ENCODE peak calls at places on chromosomes 6 and 20, in five cellular contexts. Z is right atrium auricular region; Q is CD4-positive, alpha-beta memory T cell; C is PC-3; D is fibroblast of lung. I is an unnamed sample. For H3K36me3, the result is how much of the 10 kb centered on the place peaks cover.

GRCh38 chr6:36347635-36348034 is 10.9 kb upstream of the BNIP5 start:
- DNase-seq in C (no peak), Q (no peak), Z (no peak), D (peak), I (no peak)

GRCh38 chr6:104955491-104955890 is 1.4 kb upstream of the LIN28B start:
- DNase-seq in Q (no peak), C (no peak), Z (no peak), D (no peak), I (no peak)

GRCh38 chr20:44187763-44188709 is 1.0 kb upstream of the JPH2 start:
- DNase-seq in C (peak), Z (peak), D (peak), Q (no peak), I (no peak)

GRCh38 chr20:16691381-16691780 is 38.4 kb upstream of the SNRPB2 start:
- DNase-seq in D (no peak), C (no peak), Z (no peak), Q (no peak), I (no peak)

GRCh38 chr6:87907521-87907920 is 140.1 kb upstream of the SPACA1 start:
- DNase-seq in Q (peak), D (peak), Z (no peak), C (no peak), I (peak)

GRCh38 chr6:20474756-20475542 is 59.3 kb upstream of the CDKAL1 start:
- DNase-seq in C (no peak), Z (no peak), D (no peak), Q (no peak), I (no peak)

GRCh38 chr6:41497994-41498393 is 48.2 kb upstream of the FOXP4 start:
- DNase-seq in Z (no peak), Q (no peak), D (peak), C (peak), I (no peak)

GRCh38 chr6:137926207-137926731 is 59.2 kb downstream of the TNFAIP3 start:
- DNase-seq in C (peak), Q (no peak), D (peak), Z (no peak), I (peak)

GRCh38 chr6:15184441-15184861 is 61.4 kb upstream of the JARID2 start:
- DNase-seq in Q (peak), C (no peak), Z (no peak), D (no peak), I (no peak)

GRCh38 chr6:22807818-22808217 is 238.5 kb downstream of the HDGFL1 start:
- DNase-seq in C (no peak), Q (no peak), Z (no peak), D (no peak), I (no peak)

GRCh38 chr20:47663354-47664067 is 121.8 kb downstream of the SULF2 start:
- DNase-seq in Z (peak), D (peak), Q (peak), C (peak), I (peak)

GRCh38 chr6:148144917-148145521 is 197.6 kb upstream of the SASH1 start:
- DNase-seq in Z (peak), C (peak), D (peak), Q (peak), I (peak)

GRCh38 chr6:142551145-142551811 is 249.5 kb downstream of the ADGRG6 start:
- DNase-seq in C (peak), Z (no peak), D (peak), Q (peak), I (no peak)

GRCh38 chr20:58344741-58345140 is 35.2 kb downstream of the RAB22A start:
- DNase-seq in Q (no peak), D (peak), C (peak), Z (no peak), I (no peak)

GRCh38 chr6:98823845-98824162 is 10.6 kb upstream of the POU3F2 start:
- DNase-seq in C (no peak), Q (no peak), D (peak), Z (no peak), I (no peak)

GRCh38 chr6:17632929-17633328 is 32.8 kb downstream of the FAM8A1 start:
- DNase-seq in Q (no peak), C (no peak), D (no peak), Z (no peak), I (no peak)
- H3K36me3 ChIP-seq in Q (half or more), C (half or more), D (under half), Z (under half), I (under half)

DNA sequence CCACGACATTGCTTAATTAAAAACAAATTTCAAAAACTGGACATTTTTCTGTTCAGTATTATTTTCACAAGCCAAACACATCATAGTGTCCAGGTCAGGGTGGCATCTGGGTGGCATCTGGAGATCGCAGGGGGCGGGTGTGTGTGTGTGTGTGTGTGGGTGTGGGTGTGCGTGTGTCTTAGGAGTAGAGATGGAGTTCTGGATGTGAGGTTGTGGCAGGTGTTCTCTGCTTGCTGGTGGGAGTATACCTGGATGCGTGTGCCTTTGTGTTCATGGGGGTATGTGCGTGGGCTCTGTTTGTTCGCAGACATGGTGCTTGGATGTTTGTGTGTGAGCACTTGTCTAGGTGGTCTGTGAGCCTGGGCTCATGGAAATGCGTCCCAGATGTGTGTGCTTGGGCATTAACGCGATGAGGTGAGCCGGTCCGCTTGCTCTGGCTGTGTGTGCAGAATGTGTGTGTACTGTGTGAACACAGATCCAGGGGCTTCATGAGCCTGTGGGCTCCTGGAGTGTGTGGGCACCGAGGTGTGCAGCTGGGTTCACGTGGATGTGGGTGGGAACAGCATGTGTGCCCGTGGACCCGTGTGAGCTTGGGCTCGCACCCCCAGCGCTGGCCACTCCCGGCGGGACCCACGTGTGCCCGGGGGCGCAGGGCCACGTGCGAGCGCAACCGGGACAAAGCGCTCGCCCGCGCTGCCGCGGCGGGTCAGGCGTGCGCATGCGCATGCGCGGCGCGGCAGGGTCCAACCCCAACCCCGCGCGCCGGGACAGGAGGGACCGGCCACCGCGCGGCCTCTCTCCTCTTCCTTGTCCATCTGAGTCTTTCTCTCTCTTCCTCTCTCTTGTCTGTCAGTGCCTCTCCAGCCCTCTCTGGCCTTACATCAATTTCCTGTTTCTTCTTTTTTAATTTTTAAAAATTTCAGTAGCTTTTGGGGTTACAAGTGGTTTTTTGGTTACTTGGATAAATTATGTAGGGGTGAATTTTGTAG is 60.4 kb downstream of the SRC start:
- DNase-seq in C (peak), Q (no peak), D (peak), Z (no peak), I (peak)
- H3K4me3 ChIP-seq in C (peak), Q (no peak), D (peak), Z (peak), I (peak)

GRCh38 chr6:158770533-158770932 is 48.6 kb downstream of the EZR start:
- DNase-seq in Q (no peak), Z (peak), C (no peak), D (peak), I (no peak)

GRCh38 chr6:158769696-158770446 is 49.3 kb downstream of the EZR start:
- DNase-seq in Q (no peak), Z (peak), D (peak), C (no peak), I (no peak)

GRCh38 chr6:158771399-158772158 is 47.6 kb downstream of the EZR start:
- DNase-seq in D (no peak), Q (no peak), C (no peak), Z (no peak), I (no peak)

GRCh38 chr6:158772172-158772571 is 47.0 kb downstream of the EZR start:
- DNase-seq in D (no peak), Z (no peak), Q (no peak), C (no peak), I (no peak)

GRCh38 chr6:158770948-158771347 is 48.2 kb downstream of the EZR start:
- DNase-seq in D (peak), Z (no peak), C (no peak), Q (no peak), I (no peak)
- H3K36me3 ChIP-seq in D (under half), Z (half or more), C (half or more), Q (half or more), I (under half)

DNA sequence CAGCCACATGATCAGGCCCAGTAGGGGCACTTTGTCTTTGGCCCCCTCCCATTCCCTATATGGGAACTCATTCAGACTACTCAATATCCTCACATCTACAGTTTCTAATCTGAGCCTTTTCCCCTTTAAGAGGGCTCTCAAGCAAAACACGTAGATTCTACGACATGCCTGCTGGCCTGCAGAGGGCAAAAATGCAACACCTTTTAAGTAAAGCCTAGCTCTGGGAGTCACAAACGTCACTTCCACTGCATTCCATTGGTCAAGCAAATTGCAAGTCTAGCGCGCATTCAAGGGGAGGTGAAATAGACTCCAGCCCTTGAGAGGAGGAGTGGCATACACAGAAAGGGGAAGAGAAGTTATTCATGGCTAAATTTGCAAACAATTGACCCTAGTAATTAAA is 70.6 kb downstream of the CDC40 start:
- DNase-seq in Q (no peak), D (no peak), Z (no peak), C (no peak), I (no peak)
- H3K4me3 ChIP-seq in Q (no peak), D (no peak), Z (no peak), C (no peak), I (no peak)

GRCh38 chr20:34997774-34998173 is 42.1 kb downstream of the MYH7B start:
- DNase-seq in D (no peak), Q (no peak), Z (no peak), C (no peak), I (no peak)

GRCh38 chr20:35000311-35000921 is 44.7 kb downstream of the MYH7B start:
- DNase-seq in Q (no peak), Z (no peak), D (no peak), C (no peak), I (no peak)

GRCh38 chr20:34999782-35000181 is 44.1 kb downstream of the MYH7B start:
- DNase-seq in Q (no peak), D (no peak), Z (no peak), C (no peak), I (no peak)

GRCh38 chr20:34998331-34998950 is 42.8 kb downstream of the MYH7B start:
- DNase-seq in Z (no peak), Q (no peak), C (no peak), D (no peak), I (no peak)

GRCh38 chr20:34999021-34999451 is 43.4 kb downstream of the MYH7B start:
- DNase-seq in D (no peak), Z (no peak), C (no peak), Q (no peak), I (no peak)
- H3K36me3 ChIP-seq in D (under half), Z (half or more), C (under half), Q (under half), I (under half)

GRCh38 chr6:21597243-21597682 is 3.7 kb downstream of the SOX4 start:
- DNase-seq in Q (no peak), Z (no peak), C (no peak), D (no peak), I (no peak)

GRCh38 chr6:21599074-21599639 is 5.6 kb downstream of the SOX4 start:
- DNase-seq in Q (no peak), Z (no peak), C (no peak), D (no peak), I (no peak)

GRCh38 chr6:21597706-21598273 is 4.2 kb downstream of the SOX4 start:
- DNase-seq in D (no peak), Q (no peak), C (peak), Z (no peak), I (no peak)

GRCh38 chr6:21596379-21597242 is 3.1 kb downstream of the SOX4 start:
- DNase-seq in D (peak), C (peak), Z (peak), Q (peak), I (peak)

DNA sequence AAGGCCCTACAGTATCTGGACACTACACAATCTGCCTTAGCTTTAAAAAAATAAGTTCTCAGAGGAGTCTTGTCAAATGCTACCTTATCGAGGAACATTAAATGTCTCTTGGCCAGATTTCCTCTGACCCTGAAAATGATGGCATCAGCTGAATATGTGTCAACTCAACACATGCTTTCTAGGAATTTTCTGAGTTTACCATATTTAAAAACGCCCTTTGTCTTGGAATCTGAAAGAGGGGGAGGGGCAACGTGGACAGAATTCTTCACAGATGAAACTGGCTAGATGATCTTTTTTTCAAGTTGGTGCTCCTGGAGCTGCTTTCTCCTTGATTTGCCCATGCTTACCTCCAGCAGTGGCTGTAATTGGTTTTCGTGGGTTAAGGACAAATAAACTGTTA is 5.1 kb downstream of the SOX4 start:
- DNase-seq in Q (no peak), C (peak), Z (no peak), D (peak), I (no peak)
- H3K4me3 ChIP-seq in Q (no peak), C (peak), Z (no peak), D (peak), I (no peak)

DNA sequence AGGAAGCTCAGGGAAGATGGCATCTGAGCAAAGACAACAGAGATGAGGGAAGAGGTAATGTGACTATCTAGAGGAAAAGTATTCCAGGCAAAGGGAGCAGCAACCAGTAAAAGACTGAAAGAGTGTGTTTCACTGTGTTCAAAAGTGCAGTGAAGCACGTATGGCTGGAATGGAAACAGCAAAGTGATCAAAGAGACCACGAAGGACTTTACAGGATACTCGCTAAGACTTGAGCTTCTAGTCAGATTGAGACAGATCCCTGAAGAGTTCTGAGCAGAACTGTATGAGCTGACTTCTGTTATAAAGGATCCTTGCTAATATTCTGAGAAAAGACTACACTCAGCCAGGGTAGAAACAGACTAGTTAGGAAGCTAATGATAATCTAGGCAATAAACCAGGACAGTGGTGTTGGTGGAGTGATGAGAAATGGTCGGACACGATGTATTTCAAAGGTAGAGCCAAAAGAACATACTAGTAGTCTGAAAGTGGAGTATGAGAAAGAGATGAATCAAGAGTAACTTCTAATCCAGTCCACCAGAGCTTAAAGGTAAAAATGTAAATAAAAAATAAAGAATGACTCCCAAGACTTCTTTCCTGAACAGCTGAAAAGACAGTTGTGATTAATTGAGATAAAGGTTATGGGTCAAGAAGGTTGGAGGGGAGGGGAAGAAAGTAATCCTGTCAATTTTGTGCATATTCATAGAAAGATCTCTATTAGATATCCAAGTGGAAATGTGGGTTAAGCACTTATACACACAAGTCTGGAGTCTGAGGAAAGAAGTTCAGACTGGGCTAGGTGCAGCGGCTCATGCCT is 14.2 kb downstream of the SEC63 start:
- DNase-seq in Z (no peak), Q (no peak), C (no peak), D (no peak), I (no peak)
- H3K36me3 ChIP-seq in Z (under half), Q (under half), C (under half), D (under half), I (under half)

DNA sequence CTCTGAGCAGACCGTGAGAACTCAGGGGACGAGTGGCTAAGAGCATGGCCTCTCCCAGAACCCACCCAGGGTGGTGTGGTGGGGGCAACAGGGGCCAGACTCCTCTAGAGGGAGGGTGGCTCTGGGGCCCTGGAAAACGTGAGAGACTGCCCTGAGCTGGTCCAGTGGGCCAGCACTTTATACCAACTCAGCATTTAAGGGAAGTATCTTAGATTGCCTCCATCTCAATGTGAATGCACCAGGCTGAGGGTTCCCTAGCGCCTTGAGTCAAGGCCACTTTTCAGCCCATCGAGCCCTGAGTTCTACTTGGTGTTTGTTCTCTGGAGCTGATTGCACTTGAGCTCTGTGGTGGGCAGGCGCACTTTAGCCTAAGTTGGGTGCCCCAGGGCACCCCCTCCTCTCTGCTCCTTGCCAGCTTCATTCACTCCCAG is 42.0 kb upstream of the IRF4 start:
- DNase-seq in C (no peak), Q (no peak), D (no peak), Z (no peak), I (no peak)
- H3K4me3 ChIP-seq in C (no peak), Q (no peak), D (no peak), Z (no peak), I (no peak)

DNA sequence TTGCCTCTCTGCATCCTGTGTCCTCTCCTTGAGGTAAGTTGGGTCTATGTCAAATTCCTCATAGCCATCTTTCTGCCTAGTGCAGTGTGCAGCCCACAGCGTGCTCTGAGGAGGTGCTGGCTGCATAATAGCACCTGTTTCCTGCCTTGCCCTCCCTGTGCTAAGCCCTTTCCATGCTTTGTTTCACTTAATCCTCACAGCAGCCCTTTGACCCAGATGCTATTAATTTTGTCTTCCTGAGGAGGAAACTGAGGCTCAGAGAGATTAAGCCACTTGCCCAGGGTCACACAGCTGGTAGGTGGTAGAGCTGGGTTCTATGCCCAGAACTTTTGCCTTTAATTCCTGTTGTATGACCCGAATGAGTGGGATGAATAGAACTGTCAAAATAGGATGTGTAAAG is 13.5 kb downstream of the FAM83D start:
- DNase-seq in D (no peak), Z (no peak), Q (no peak), C (no peak), I (no peak)
- H3K36me3 ChIP-seq in D (under half), Z (under half), Q (under half), C (half or more), I (under half)